ENCODE peak calls at places on chromosomes 5 and 9, in four cellular contexts. T is GM12878, H is HepG2, F is K562. M is an unnamed sample.

GRCh38 chr5:142175039-142175438 is 66.5 kb downstream of the NDFIP1 start:
- DNase-seq in T (no peak), H (no peak), F (no peak), M (no peak)

GRCh38 chr9:100455470-100455869 is 17.5 kb upstream of the TMEFF1 start:
- DNase-seq in T (no peak), H (no peak), F (no peak), M (no peak)

GRCh38 chr5:132253452-132254320 is 3.8 kb upstream of the PDLIM4 start:
- DNase-seq in T (no peak), H (no peak), F (no peak), M (no peak)

GRCh38 chr9:94714494-94714893 is 12.0 kb upstream of the AOPEP start:
- DNase-seq in T (no peak), H (no peak), F (no peak), M (no peak)

GRCh38 chr5:96702503-96703383 is 40.6 kb downstream of the CAST start:
- DNase-seq in T (no peak), H (peak), F (peak), M (peak)

GRCh38 chr5:116035123-116035522 is 2.9 kb downstream of the ARL14EPL start:
- DNase-seq in T (no peak), H (no peak), F (no peak), M (no peak)

GRCh38 chr5:180104131-180104530 is 32.6 kb upstream of the RNF130 start:
- DNase-seq in T (no peak), H (no peak), F (no peak), M (no peak)

GRCh38 chr5:155008669-155009068 is 4.9 kb upstream of the KIF4B start:
- DNase-seq in T (no peak), H (peak), F (no peak), M (no peak)

GRCh38 chr9:81535542-81536241 is 153.7 kb downstream of the TLE1 start:
- DNase-seq in T (no peak), H (peak), F (no peak), M (peak)

GRCh38 chr9:129313331-129313955 is 135.4 kb upstream of the IER5L start:
- DNase-seq in T (no peak), H (no peak), F (no peak), M (no peak)

GRCh38 chr5:170226661-170227060 is 6.1 kb upstream of the C5orf58 start:
- DNase-seq in T (no peak), H (no peak), F (no peak), M (no peak)

GRCh38 chr5:41747291-41747690 is 122.9 kb downstream of the OXCT1 start:
- DNase-seq in T (no peak), H (no peak), F (no peak), M (no peak)

GRCh38 chr5:136132087-136132486 is 558 bp upstream of the SMAD5 start:
- DNase-seq in T (no peak), H (peak), F (peak), M (peak)
- TF ChIP-seq ESRRA in T (no peak), H (no peak), F (no peak), M (no peak)

DNA sequence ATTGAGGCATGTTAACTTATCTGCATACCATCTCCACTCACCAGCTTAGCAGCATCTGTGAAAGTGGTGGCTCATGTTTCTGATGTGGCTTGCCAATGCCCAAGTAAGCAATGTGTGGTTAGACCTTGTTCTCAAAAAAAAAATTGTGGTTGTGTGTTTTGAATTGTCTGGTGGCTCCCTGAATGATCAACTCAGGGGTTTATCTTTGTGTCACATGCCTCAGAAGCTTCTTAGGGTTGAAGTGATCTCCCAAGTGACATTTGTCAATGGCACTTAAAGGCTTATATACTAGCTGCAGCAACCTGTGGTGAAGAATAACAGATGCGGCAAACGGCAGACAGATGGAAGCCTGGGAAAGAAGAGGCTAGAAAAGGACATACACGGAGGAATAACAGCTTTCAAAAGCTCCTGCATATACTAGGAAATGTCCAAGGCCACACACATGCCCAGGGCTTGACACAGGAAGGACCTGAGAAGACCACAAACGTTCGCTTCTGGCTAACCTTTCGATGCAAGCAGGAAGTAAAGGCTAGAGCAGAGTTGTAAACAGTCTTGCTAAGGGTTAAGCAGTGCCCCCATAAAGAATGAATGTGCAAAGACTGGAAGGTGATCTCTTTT is 42.2 kb upstream of the FSD1L start:
- DNase-seq in T (peak), H (no peak), F (no peak), M (no peak)
- TF ChIP-seq MAX in T (no peak), H (peak), F (no peak), M (no peak)

GRCh38 chr5:141051526-141051876 is 327 bp downstream of the PCDHB1 start:
- DNase-seq in T (no peak), H (no peak), F (no peak), M (no peak)

DNA sequence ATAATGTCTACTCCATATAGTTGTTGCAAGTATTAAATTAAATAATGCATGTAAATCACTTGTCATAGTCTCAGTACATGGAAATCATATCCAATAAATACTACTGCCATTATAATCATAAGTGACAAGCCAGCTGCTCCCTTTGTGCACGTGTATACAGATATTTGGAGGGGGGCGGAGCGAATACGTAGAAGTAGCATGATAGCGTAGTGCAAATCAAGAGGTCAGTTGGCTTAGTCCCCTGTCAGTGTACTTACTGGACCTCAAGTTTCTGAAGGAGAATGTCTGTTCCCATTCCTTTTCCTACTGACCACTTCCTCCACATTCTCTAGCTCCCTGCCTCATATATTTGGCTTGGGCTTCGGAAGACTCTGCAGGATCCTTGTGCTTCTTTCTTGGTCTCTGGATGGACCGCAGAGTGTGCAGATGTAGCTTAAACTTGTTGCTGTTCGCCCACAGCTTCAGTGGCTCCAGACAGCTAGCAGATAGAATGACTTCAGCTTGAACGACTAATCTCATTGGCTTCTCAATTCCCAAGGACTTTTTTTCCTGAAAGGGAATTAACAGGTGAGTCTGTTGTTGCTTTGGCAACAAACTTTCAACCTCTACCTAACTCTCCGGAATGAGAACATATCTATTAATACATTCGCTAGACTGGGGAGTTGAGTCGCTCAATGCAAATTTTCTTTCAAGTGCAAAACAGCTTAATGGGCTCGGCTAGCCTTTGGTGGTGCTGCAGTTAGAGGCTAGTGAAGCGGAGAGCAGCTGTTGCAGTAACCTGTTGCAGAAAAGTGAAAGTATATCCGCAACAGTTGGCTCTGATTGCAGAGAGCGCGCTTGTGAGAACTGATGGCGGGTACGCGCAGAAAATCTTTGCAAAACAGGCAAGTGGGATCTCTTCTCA is at the start of gene PCDHB1:
- DNase-seq in T (no peak), H (no peak), F (no peak), M (no peak)
- TF ChIP-seq KDM1A in T (no peak), H (no peak), F (no peak), M (no peak)

GRCh38 chr9:109035684-109036423 is 22.6 kb upstream of the CTNNAL1 start:
- DNase-seq in T (no peak), H (peak), F (no peak), M (peak)
- TF ChIP-seq ESRRA in T (no peak), H (no peak), F (no peak), M (no peak)